ENCODE peak calls at places on chromosome 7, in four cellular contexts. H is HL-60, F is NCI-H146, C is left ventricle myocardium superior. Z is an unnamed sample.

GRCh38 chr7:157520249-157520648 is 183.4 kb downstream of the DNAJB6 start:
- DNase-seq in C (no peak), F (no peak), H (no peak), Z (peak)

GRCh38 chr7:150735596-150736358 is 1.4 kb upstream of the GIMAP5 start:
- DNase-seq in F (no peak), C (no peak), H (no peak), Z (no peak)

GRCh38 chr7:151251926-151252835 is 3.7 kb upstream of the SMARCD3 start:
- DNase-seq in C (peak), F (peak), H (no peak), Z (no peak)

GRCh38 chr7:74302745-74303221 is 13.6 kb downstream of the CLIP2 start:
- DNase-seq in F (no peak), H (no peak), C (no peak), Z (no peak)

GRCh38 chr7:158524749-158525635 is 62.6 kb downstream of the PTPRN2 start:
- DNase-seq in C (no peak), F (no peak), H (no peak), Z (no peak)

GRCh38 chr7:21898265-21898930 is 47.3 kb downstream of the CDCA7L start:
- DNase-seq in F (no peak), H (peak), C (peak), Z (peak)

GRCh38 chr7:35658602-35659201 is 36.2 kb downstream of the HERPUD2 start:
- DNase-seq in H (no peak), C (no peak), F (no peak), Z (no peak)

GRCh38 chr7:6443372-6443941 is 4.3 kb downstream of the DAGLB start:
- DNase-seq in C (no peak), H (no peak), F (no peak), Z (no peak)

GRCh38 chr7:23468721-23469149 is 1.6 kb downstream of the IGF2BP3 start:
- DNase-seq in H (no peak), F (no peak), C (no peak), Z (no peak)

GRCh38 chr7:143391462-143392404 is 10.6 kb downstream of the ZYX start:
- DNase-seq in C (peak), F (no peak), H (no peak), Z (no peak)

GRCh38 chr7:50679218-50680007 is 103.3 kb downstream of the GRB10 start:
- DNase-seq in H (no peak), F (peak), C (no peak), Z (no peak)

GRCh38 chr7:107951896-107952295 is 51.1 kb downstream of the LAMB1 start:
- DNase-seq in H (no peak), C (peak), F (no peak), Z (no peak)

GRCh38 chr7:69599879-69600764 is 1.8 kb downstream of the AUTS2 start:
- DNase-seq in F (peak), C (peak), H (no peak), Z (no peak)

GRCh38 chr7:157335991-157336382 is 817 bp upstream of the DNAJB6 start:
- DNase-seq in C (no peak), H (no peak), F (no peak), Z (no peak)

GRCh38 chr7:1024331-1024761 is 20.0 kb upstream of the GPR146 start:
- DNase-seq in H (peak), F (no peak), C (no peak), Z (no peak)